ENCODE peak calls at places on chromosomes 7 and 10, in ten cellular contexts. S is SK-MEL-5; Q is nephron progenitor cell; U is IMR-90; L is activated CD8-positive, alpha-beta memory T cell treated with anti-CD3 and anti-CD28 coated beads for 4 hours; N is NCI-H748 treated with DMSO at 0.1 percent for 48 hours; V is astrocyte of the cerebellum; J is ascending aorta; W is amygdala; D is kidney glomerular epithelial cell. E is an unnamed sample.

GRCh38 chr10:124116771-124117510 is 23.5 kb upstream of the CHST15 start:
- DNase-seq in S (no peak), Q (no peak), U (no peak), L (no peak), N (no peak), V (no peak), J (no peak), W (no peak), D (no peak), E (no peak)

GRCh38 chr10:81101062-81101461 is 563.4 kb downstream of the SH2D4B start:
- DNase-seq in S (no peak), Q (no peak), U (no peak), L (no peak), N (no peak), V (no peak), J (no peak), W (no peak), D (no peak), E (no peak)

GRCh38 chr10:86857097-86857825 is 100.2 kb downstream of the MMRN2 start:
- DNase-seq in S (peak), Q (no peak), U (peak), L (no peak), N (no peak), V (peak), J (no peak), W (no peak), D (peak), E (no peak)

GRCh38 chr7:17313175-17313574 is 14.7 kb downstream of the AHR start:
- DNase-seq in S (no peak), Q (no peak), U (no peak), L (no peak), N (no peak), V (no peak), J (no peak), W (no peak), D (no peak), E (no peak)

GRCh38 chr7:3598855-3599254 is 297.8 kb downstream of the SDK1 start:
- DNase-seq in S (no peak), Q (no peak), U (no peak), L (no peak), N (no peak), V (no peak), J (no peak), W (no peak), D (no peak), E (no peak)

GRCh38 chr10:75399461-75400162 is 2.0 kb downstream of the ZNF503 start:
- DNase-seq in S (peak), Q (peak), U (peak), L (no peak), N (no peak), V (no peak), J (no peak), W (no peak), D (peak), E (no peak)

GRCh38 chr10:114694735-114695134 is 36.7 kb upstream of the ABLIM1 start:
- DNase-seq in S (peak), Q (peak), U (no peak), L (no peak), N (no peak), V (no peak), J (no peak), W (no peak), D (no peak), E (no peak)

GRCh38 chr7:45223078-45223477 is 65.5 kb downstream of the RAMP3 start:
- DNase-seq in S (no peak), Q (no peak), U (no peak), L (no peak), N (no peak), V (no peak), J (no peak), W (no peak), D (no peak), E (no peak)

GRCh38 chr7:118771672-118772071 is 547.2 kb downstream of the ANKRD7 start:
- DNase-seq in S (no peak), Q (no peak), U (no peak), L (no peak), N (no peak), V (no peak), J (no peak), W (no peak), D (no peak), E (no peak)

GRCh38 chr10:88131561-88132139 is 268.2 kb downstream of the PTEN start:
- DNase-seq in S (peak), Q (no peak), U (no peak), L (no peak), N (no peak), V (peak), J (no peak), W (no peak), D (no peak), E (no peak)